ENCODE peak calls at places on chromosomes 2 and 18, in five cellular contexts. U, E, N, I and S are unnamed samples.

GRCh38 chr2:117775820-117776219 is 38.7 kb upstream of the DDX18 start:
- DNase-seq in U (no peak), E (no peak), N (no peak), I (no peak), S (no peak)

GRCh38 chr2:19933351-19933981 is 31.7 kb upstream of the TTC32 start:
- DNase-seq in U (peak; percentile 74), E (no peak), N (no peak), I (peak; percentile 92), S (no peak)

GRCh38 chr2:586518-587370 is 90.5 kb downstream of the TMEM18 start:
- DNase-seq in U (peak; percentile 53), E (no peak), N (no peak), I (no peak), S (no peak)

GRCh38 chr2:230874876-230875275 is 10.1 kb downstream of the ITM2C start:
- DNase-seq in U (no peak), E (peak; percentile 46), N (no peak), I (no peak), S (no peak)

GRCh38 chr2:208064220-208064951 is 39.1 kb upstream of the PLEKHM3 start:
- DNase-seq in U (peak; percentile 15), E (no peak), N (no peak), I (no peak), S (peak; percentile 64)

GRCh38 chr2:71606244-71606643 is 152.9 kb downstream of the DYSF start:
- DNase-seq in U (no peak), E (peak; percentile 30), N (peak; percentile 4), I (no peak), S (no peak)

GRCh38 chr2:196801986-196802385 is 2.5 kb upstream of the GTF3C3 start:
- DNase-seq in U (no peak), E (no peak), N (no peak), I (peak; percentile 26), S (no peak)

GRCh38 chr2:193228276-193228675 is 1033.5 kb upstream of the TMEFF2 start:
- DNase-seq in U (no peak), E (no peak), N (no peak), I (no peak), S (no peak)

GRCh38 chr18:23650963-23651927 is 11.5 kb downstream of the ANKRD29 start:
- DNase-seq in U (peak; percentile 66), E (no peak), N (no peak), I (peak; percentile 51), S (peak; percentile 40)

GRCh38 chr18:5772271-5772670 is 123.1 kb downstream of the TMEM200C start:
- DNase-seq in U (no peak), E (no peak), N (no peak), I (no peak), S (no peak)

GRCh38 chr18:52340466-52341378 is 725 bp downstream of the DCC start:
- DNase-seq in U (no peak), E (no peak), N (no peak), I (no peak), S (no peak)

GRCh38 chr18:57141208-57142129 is 5.4 kb upstream of the BOD1L2 start:
- DNase-seq in U (peak; percentile 82), E (no peak), N (no peak), I (no peak), S (no peak)

GRCh38 chr2:126029316-126029715 is 626.6 kb upstream of the GYPC start:
- DNase-seq in U (no peak), E (no peak), N (no peak), I (no peak), S (no peak)

GRCh38 chr2:37856101-37856751 is 68.9 kb upstream of the RMDN2 start:
- DNase-seq in U (no peak), E (no peak), N (no peak), I (no peak), S (no peak)

GRCh38 chr18:78906066-78906465 is 73.6 kb upstream of the SALL3 start:
- DNase-seq in U (no peak), E (no peak), N (no peak), I (no peak), S (no peak)

GRCh38 chr2:37326285-37326684 is 1.7 kb upstream of the PRKD3 start:
- DNase-seq in U (no peak), E (no peak), N (peak; percentile 59), I (peak; percentile 57), S (no peak)

GRCh38 chr2:2640818-2641217 is 309.7 kb upstream of the MYT1L start:
- DNase-seq in U (no peak), E (no peak), N (no peak), I (no peak), S (no peak)

GRCh38 chr2:197097578-197098366 is 171.3 kb upstream of the PGAP1 start:
- DNase-seq in U (no peak), E (no peak), N (peak; percentile 81), I (no peak), S (peak; percentile 79)

GRCh38 chr2:6866239-6866745 is 585 bp upstream of the CMPK2 start:
- DNase-seq in U (peak; percentile 24), E (no peak), N (peak; percentile 48), I (peak; percentile 6), S (peak; percentile 20)
- TF ChIP-seq CTCF in U (peak; percentile 61), E (no peak), N (peak; percentile 12), I (no peak), S (peak; percentile 76)

GRCh38 chr18:48918156-48918555 is 32.6 kb downstream of the SMAD7 start:
- DNase-seq in U (no peak), E (no peak), N (no peak), I (no peak), S (no peak)
- H3K4me3 ChIP-seq in U (no peak overlapping the region), E (no peak overlapping the region), N (no peak overlapping the region), I (no peak overlapping the region), S (no peak overlapping the region)

DNA sequence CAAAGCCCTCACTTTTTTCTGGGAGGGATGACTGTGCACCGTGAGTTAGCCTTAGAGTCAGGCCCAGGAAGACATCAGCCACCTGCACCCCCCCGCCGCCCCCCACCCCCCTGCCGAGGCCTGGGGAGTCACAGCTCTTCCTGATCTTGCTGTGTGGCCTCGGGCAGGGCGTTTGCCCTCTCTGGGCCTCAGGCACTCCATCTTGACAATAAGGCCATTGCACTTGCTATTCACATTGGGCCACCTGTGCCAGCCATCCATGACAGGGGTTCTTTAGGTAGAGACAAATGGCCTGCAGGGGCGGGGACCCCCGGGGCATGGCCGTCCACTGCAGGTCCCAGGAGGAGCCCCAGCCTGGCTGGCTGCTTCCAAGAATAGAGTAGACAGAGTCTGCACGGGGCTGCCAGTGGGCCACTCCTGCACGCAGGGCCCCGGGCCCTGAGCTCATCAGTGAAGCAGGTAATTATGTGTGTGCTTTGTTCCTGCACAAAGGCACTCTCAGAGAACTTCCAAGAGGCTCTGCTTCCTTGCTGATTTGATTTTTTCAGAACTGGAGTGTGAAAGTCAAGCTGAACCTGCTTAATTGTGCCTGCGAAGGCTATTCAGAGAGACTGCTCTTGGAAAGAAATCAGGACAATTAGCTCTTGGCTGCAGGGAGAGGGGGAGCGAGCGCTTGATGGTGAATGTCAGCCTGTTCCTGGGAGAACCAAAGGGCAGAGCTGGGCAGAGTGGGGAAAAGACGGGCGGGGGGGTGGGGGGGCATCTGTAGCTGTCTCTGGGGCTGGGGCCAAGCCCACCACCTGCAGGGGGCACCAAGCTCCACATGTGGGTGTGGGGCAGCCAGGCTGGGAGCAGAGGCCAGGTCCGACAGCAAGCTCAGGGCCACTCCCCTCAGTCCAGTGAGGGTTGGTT is 40.3 kb downstream of the RRM2 start:
- DNase-seq in U (no peak), E (no peak), N (no peak), I (peak; percentile 26), S (no peak)
- TF ChIP-seq CTCF in U (peak; percentile 67), E (no peak), N (no peak), I (no peak), S (peak; percentile 31)

GRCh38 chr2:238850096-238850495 is 2.2 kb downstream of the TWIST2 start:
- DNase-seq in U (no peak), E (no peak), N (no peak), I (no peak), S (no peak)
- H3K4me3 ChIP-seq in U (no peak overlapping the region), E (peak overlapping the region; percentile 63), N (peak overlapping the region; percentile 63), I (no peak overlapping the region), S (no peak overlapping the region)

GRCh38 chr2:84905181-84906107 is at the start of gene TMSB10:
- DNase-seq in U (peak; percentile 73), E (peak; percentile 89), N (peak; percentile 90), I (peak; percentile 88), S (no peak)
- TF ChIP-seq CTCF in U (peak; percentile 35), E (no peak), N (peak; percentile 23), I (no peak), S (no peak)

GRCh38 chr2:169069341-169069740 is at the start of gene DHRS9:
- DNase-seq in U (no peak), E (no peak), N (no peak), I (peak; percentile 39), S (peak; percentile 19)
- H3K4me3 ChIP-seq in U (no peak within 1 kb of the TSS), E (no peak within 1 kb of the TSS), N (no peak within 1 kb of the TSS), I (no peak within 1 kb of the TSS), S (no peak within 1 kb of the TSS)

DNA sequence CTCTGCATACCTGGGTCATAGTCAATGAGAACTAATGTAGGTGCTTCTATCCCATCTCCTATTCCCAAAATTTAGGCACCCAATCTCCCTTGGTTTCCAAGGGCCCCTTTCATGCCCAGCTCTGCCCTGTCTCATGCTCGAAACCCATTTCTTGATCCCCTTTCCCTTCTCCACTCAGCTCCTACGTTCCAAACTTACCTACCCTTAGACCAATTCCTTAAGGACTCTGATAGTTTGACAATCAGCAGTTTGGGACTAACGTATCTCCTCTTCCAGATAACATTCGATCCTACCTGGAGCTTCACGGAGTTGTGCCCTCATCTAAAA is 141.4 kb upstream of the LGALSL start:
- DNase-seq in U (no peak), E (no peak), N (no peak), I (no peak), S (no peak)
- TF ChIP-seq CTCF in U (no peak), E (no peak), N (no peak), I (no peak), S (no peak)

DNA sequence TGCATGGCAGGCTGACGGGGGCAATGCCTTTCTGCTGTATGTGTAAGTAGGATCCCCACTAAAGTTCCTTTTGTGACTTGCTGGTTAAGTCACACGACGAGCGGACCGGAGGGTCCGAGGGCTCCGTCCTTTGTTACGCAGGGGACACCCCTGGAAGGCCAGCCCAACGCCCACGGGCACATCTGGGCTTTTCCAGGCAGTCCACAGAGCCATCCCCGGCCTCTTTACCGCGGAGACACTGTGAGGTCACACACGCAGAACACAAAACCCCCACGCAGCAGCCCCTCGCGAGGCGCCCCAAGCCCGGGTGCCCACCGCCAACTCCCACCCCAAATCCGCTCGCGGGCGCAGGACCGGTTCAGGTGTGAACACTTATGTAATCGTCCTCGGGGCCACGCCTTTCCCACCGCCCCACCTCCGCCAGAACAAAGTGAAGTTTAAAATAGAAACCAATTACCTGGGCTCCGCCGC is 4.3 kb downstream of the ZNF516 start:
- DNase-seq in U (no peak), E (no peak), N (peak; percentile 63), I (peak; percentile 24), S (no peak)
- H3K4me3 ChIP-seq in U (peak overlapping the region; percentile 90), E (peak overlapping the region; percentile 78), N (peak overlapping the region; percentile 70), I (peak overlapping the region; percentile 59), S (peak overlapping the region; percentile 83)

DNA sequence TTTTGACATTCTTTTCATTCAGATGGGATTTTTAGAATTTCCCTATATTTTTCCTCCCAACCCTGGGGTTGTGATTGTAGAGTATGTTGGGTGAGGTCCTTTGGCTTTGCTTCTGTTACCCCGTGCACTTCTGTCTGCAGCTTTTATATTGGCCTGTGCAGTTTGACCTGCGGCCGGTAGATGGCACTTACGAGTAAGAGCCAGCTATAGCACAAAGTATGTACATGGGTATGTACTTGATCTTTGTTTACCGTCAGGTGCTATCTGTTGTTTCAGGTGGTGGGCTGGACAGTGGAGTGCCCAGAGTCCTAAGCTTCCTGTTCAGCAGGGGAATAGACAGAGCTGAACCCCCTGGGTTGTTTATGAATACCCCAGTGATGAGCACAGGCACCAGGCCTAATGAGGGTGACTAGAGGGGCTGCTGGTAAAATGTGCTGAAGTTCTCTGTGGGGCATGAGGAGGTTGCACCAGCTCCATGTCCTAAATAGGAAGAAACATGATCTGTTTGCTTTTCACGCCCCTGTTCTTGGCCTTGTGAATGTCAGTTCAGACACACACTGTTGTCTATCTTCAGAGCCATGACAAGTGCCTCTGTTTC is 58.9 kb upstream of the THUMPD2 start:
- DNase-seq in U (peak; percentile 61), E (no peak), N (no peak), I (peak; percentile 18), S (no peak)
- TF ChIP-seq CTCF in U (peak; percentile 85), E (no peak), N (no peak), I (peak; percentile 81), S (peak; percentile 83)